ENCODE peak calls at places on chromosomes 4 and X, in four cellular contexts. F is SW 1271, N is glomerular endothelial cell, D is myocyte. T is an unnamed sample.
A peak's percentile ranks its signal among the peaks of the same experiment; 100 is the strongest.

GRCh38 chrX:50200907-50201306 is at the start of gene AKAP4:
- DNase-seq in D (no peak), F (no peak), N (no peak), T (no peak)

GRCh38 chr4:109730294-109731051 is 603 bp upstream of the PLA2G12A start:
- DNase-seq in F (peak; percentile 56), D (no peak), N (peak; percentile 12), T (peak; percentile 46)

GRCh38 chr4:70559216-70559830 is 32.7 kb upstream of the AMBN start:
- DNase-seq in N (peak; percentile 7), D (peak; percentile 68), F (peak; percentile 39), T (peak; percentile 57)

GRCh38 chr4:39565925-39566630 is 38.8 kb upstream of the UGDH start:
- DNase-seq in N (peak; percentile 18), D (peak; percentile 45), F (no peak), T (no peak)

GRCh38 chr4:179709961-179710624 is 2267.9 kb upstream of the AGA start:
- DNase-seq in F (no peak), N (no peak), D (no peak), T (no peak)

GRCh38 chr4:140935259-140935658 is 179.1 kb upstream of the TBC1D9 start:
- DNase-seq in N (no peak), D (peak; percentile 68), F (no peak), T (peak; percentile 61)

GRCh38 chr4:128176643-128177042 is 111.0 kb downstream of the PGRMC2 start:
- DNase-seq in F (no peak), N (no peak), D (no peak), T (no peak)

GRCh38 chrX:54978448-54978847 is 15.5 kb downstream of the PFKFB1 start:
- DNase-seq in D (no peak), N (no peak), F (no peak), T (no peak)

GRCh38 chr4:77599378-77599777 is 6.2 kb upstream of the CXCL13 start:
- DNase-seq in D (peak; percentile 63), F (peak; percentile 20), N (no peak), T (peak; percentile 26)

GRCh38 chr4:76232681-76233080 is 18.8 kb upstream of the FAM47E start:
- DNase-seq in D (no peak), N (no peak), F (no peak), T (no peak)

GRCh38 chr4:1571986-1572385 is 112.1 kb downstream of the FAM53A start:
- DNase-seq in F (no peak), D (no peak), N (no peak), T (no peak)

GRCh38 chrX:151151668-151152267 is 24.6 kb upstream of the GPR50 start:
- DNase-seq in D (peak; percentile 36), F (peak; percentile 67), N (peak; percentile 16), T (peak; percentile 11)

GRCh38 chr4:4461850-4462249 is 74.9 kb downstream of the NSG1 start:
- DNase-seq in D (no peak), N (no peak), F (no peak), T (peak; percentile 51)

GRCh38 chr4:8277356-8278008 is 7.9 kb downstream of the HTRA3 start:
- DNase-seq in N (no peak), D (no peak), F (no peak), T (no peak)

GRCh38 chr4:38414410-38414809 is 249.6 kb upstream of the KLF3 start:
- DNase-seq in N (no peak), F (no peak), D (no peak), T (no peak)

GRCh38 chr4:26127851-26128337 is 192.9 kb upstream of the RBPJ start:
- DNase-seq in N (no peak), D (peak; percentile 76), F (no peak), T (no peak)

GRCh38 chr4:24840362-24840761 is 45.0 kb downstream of the SOD3 start:
- DNase-seq in D (no peak), N (no peak), F (no peak), T (no peak)

GRCh38 chr4:121535351-121535750 is 154.5 kb upstream of the QRFPR start:
- DNase-seq in N (no peak), D (no peak), F (no peak), T (no peak)

GRCh38 chr4:13266687-13267086 is 217.5 kb downstream of the RAB28 start:
- DNase-seq in D (no peak), F (no peak), N (no peak), T (no peak)

GRCh38 chr4:1501754-1502500 is 95.7 kb upstream of the NKX1-1 start:
- DNase-seq in F (no peak), D (no peak), N (no peak), T (no peak)

T was measured in BE2C.